ENCODE peak calls at places on chromosomes 2 and 18, in eight cellular contexts. Q is stomach, E is HCT116, I is tibial nerve, M is gastrocnemius medialis, D is heart left ventricle, X is A549, S is H54. N is an unnamed sample.

GRCh38 chr2:160125828-160126227 is 63.4 kb upstream of the PLA2R1 start:
- DNase-seq in Q (no peak), E (no peak), I (no peak), M (no peak), D (no peak), X (no peak), S (no peak), N (no peak)

GRCh38 chr2:233464531-233465240 is 101.9 kb downstream of the USP40 start:
- DNase-seq in Q (peak), E (no peak), I (no peak), M (no peak), D (no peak), X (no peak), S (no peak), N (no peak)

GRCh38 chr2:109321570-109321969 is 192.6 kb downstream of the SH3RF3 start:
- DNase-seq in Q (no peak), E (no peak), I (no peak), M (no peak), D (no peak), X (no peak), S (no peak), N (no peak)

GRCh38 chr2:46814160-46814559 is 101.4 kb downstream of the MCFD2 start:
- DNase-seq in Q (no peak), E (no peak), I (peak), M (peak), D (peak), X (no peak), S (no peak), N (no peak)

GRCh38 chr18:62327977-62328376 is 2.9 kb downstream of the TNFRSF11A start:
- DNase-seq in Q (no peak), E (no peak), I (no peak), M (no peak), D (no peak), X (no peak), S (no peak), N (no peak)

GRCh38 chr18:32301361-32301760 is 111.5 kb downstream of the MEP1B start:
- DNase-seq in Q (no peak), E (no peak), I (no peak), M (no peak), D (no peak), X (no peak), S (no peak), N (no peak)

GRCh38 chr2:132670104-132670960 is at the start of gene LYPD1:
- DNase-seq in Q (no peak), E (no peak), I (no peak), M (no peak), D (peak), X (peak), S (peak), N (no peak)

GRCh38 chr18:58044370-58045264 is 591 bp downstream of the NEDD4L start:
- DNase-seq in Q (peak), E (no peak), I (peak), M (peak), D (peak), X (peak), S (peak), N (peak)

GRCh38 chr2:80016166-80016565 is 288.4 kb downstream of the LRRTM1 start:
- DNase-seq in Q (no peak), E (no peak), I (no peak), M (no peak), D (no peak), X (no peak), S (no peak), N (no peak)

GRCh38 chr2:46873632-46874068 is 42.0 kb downstream of the MCFD2 start:
- DNase-seq in Q (peak), E (peak), I (peak), M (peak), D (peak), X (peak), S (peak), N (no peak)

GRCh38 chr2:165013944-165014619 is 58.8 kb upstream of the SLC38A11 start:
- DNase-seq in Q (no peak), E (no peak), I (no peak), M (no peak), D (no peak), X (no peak), S (no peak), N (no peak)

GRCh38 chr2:23486676-23487075 is 101.7 kb downstream of the KLHL29 start:
- DNase-seq in Q (no peak), E (no peak), I (no peak), M (no peak), D (no peak), X (no peak), S (no peak), N (no peak)

GRCh38 chr2:119333360-119333759 is 33.3 kb downstream of the C2orf76 start:
- DNase-seq in Q (no peak), E (no peak), I (no peak), M (no peak), D (no peak), X (peak), S (no peak), N (no peak)

GRCh38 chr2:210072922-210073509 is 70.6 kb downstream of the RPE start:
- DNase-seq in Q (no peak), E (peak), I (no peak), M (no peak), D (no peak), X (peak), S (peak), N (peak)

GRCh38 chr18:63452273-63452672 is 24.5 kb upstream of the SERPINB5 start:
- DNase-seq in Q (no peak), E (no peak), I (no peak), M (no peak), D (no peak), X (no peak), S (no peak), N (no peak)

DNA sequence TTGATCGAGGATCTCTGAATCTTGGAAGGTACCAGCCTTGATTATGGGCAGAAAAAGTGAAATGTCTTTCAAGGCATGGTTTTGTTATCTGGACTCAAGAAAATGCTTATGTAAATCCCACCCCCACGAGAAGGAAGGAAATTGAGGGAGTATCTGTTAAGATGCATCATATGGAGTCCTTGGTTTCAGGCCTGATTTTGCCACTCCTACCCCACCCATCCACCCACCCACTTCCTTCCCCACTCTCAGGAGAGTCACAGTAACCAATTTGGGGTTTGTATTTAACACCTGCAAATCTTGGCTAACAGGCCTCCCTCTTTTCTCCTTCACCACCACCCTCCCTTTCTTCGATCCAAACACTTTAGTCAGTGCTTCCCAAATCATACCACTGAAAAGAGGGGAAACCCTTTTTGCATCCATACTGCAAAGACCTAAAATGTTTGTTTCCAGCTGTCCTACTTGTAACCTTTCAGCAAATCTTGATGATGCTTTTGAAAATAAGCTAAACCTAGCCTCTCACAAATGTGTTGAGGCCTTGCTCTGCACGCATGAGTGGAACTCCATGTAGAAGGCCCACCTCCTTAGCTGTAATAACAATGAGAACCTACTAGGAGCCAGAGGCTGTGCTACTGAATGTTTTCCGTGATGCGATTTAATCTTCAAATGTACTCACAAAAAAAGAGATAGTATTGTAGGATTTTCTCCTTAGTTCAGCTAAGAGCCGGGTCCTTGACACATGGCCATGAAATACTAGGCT is 34.8 kb downstream of the POU3F3 start:
- DNase-seq in Q (no peak), E (no peak), I (no peak), M (no peak), D (no peak), X (no peak), S (no peak), N (no peak)
- TF ChIP-seq POLR2A in Q (no peak), E (no peak), I (no peak), M (no peak), D (no peak), X (no peak), S (no peak), N (no peak)

GRCh38 chr2:208000701-208001395 is 24.5 kb downstream of the PLEKHM3 start:
- DNase-seq in Q (no peak), E (no peak), I (no peak), M (no peak), D (no peak), X (no peak), S (no peak), N (no peak)
- TF ChIP-seq POLR2A in Q (no peak), E (no peak), I (no peak), M (no peak), D (no peak), X (no peak), S (no peak), N (no peak)

DNA sequence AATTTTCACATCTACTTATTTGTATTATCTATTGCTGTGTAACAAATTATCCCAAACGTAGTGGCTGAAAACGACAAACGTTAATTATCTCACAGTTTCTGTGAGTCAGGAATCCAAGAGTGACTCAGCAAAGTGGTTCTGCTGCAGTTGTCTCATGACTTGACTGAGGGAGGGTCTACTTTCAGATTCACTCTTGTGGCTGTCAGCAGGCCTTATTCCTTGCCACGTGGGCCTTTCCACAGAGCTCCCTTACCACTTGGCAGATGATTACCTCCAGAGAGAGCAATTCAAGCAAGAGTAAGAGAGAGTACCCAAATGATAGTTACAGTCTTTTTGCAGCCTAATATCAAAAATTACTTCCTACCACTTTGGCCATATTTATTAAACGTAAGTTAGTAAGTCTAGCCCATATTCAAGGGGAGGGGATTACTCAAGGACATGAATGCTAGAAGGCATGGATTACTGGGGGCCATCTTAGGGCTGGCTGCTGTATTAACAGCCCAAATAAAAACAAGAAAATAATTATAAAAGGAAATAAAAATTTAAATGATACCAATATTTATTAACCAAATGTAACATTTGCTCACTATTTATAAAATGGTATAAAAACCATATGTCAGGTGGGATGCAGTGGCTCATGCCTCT is 48.7 kb upstream of the NBEAL1 start:
- DNase-seq in Q (no peak), E (peak), I (no peak), M (no peak), D (no peak), X (peak), S (no peak), N (peak)
- TF ChIP-seq POLR2A in Q (no peak), E (no peak), I (no peak), M (no peak), D (no peak), X (no peak), S (no peak), N (no peak)

GRCh38 chr18:41644466-41644865 is 310.6 kb upstream of the PIK3C3 start:
- DNase-seq in Q (no peak), E (no peak), I (no peak), M (no peak), D (no peak), X (no peak), S (no peak), N (no peak)

GRCh38 chr18:41643427-41643826 is 311.6 kb upstream of the PIK3C3 start:
- DNase-seq in Q (no peak), E (no peak), I (no peak), M (no peak), D (no peak), X (no peak), S (no peak), N (no peak)

GRCh38 chr18:41646915-41647314 is 308.1 kb upstream of the PIK3C3 start:
- DNase-seq in Q (no peak), E (no peak), I (no peak), M (no peak), D (no peak), X (no peak), S (no peak), N (no peak)

GRCh38 chr18:41647914-41648313 is 307.1 kb upstream of the PIK3C3 start:
- DNase-seq in Q (no peak), E (no peak), I (no peak), M (no peak), D (no peak), X (no peak), S (no peak), N (no peak)

GRCh38 chr18:41645600-41646360 is 309.3 kb upstream of the PIK3C3 start:
- DNase-seq in Q (no peak), E (no peak), I (no peak), M (no peak), D (no peak), X (no peak), S (no peak), N (no peak)
- TF ChIP-seq POLR2A in Q (no peak), E (no peak), I (no peak), M (no peak), D (no peak), X (no peak), S (no peak), N (no peak)

GRCh38 chr18:12309683-12310198 is 1.7 kb downstream of the TUBB6 start:
- DNase-seq in Q (no peak), E (no peak), I (no peak), M (no peak), D (no peak), X (no peak), S (no peak), N (no peak)
- TF ChIP-seq POLR2A in Q (no peak), E (no peak), I (no peak), M (no peak), D (no peak), X (no peak), S (no peak), N (no peak)

GRCh38 chr2:152335851-152336102 is 803 bp downstream of the FMNL2 start:
- DNase-seq in Q (no peak), E (no peak), I (no peak), M (no peak), D (no peak), X (peak), S (peak), N (peak)

GRCh38 chr2:152336854-152337510 is 2.0 kb downstream of the FMNL2 start:
- DNase-seq in Q (peak), E (no peak), I (peak), M (peak), D (no peak), X (peak), S (peak), N (no peak)

GRCh38 chr2:152334701-152335015 is 316 bp upstream of the FMNL2 start:
- DNase-seq in Q (no peak), E (no peak), I (no peak), M (no peak), D (no peak), X (no peak), S (no peak), N (no peak)

GRCh38 chr2:152336103-152336853 is 1.3 kb downstream of the FMNL2 start:
- DNase-seq in Q (peak), E (no peak), I (peak), M (peak), D (peak), X (peak), S (peak), N (peak)

GRCh38 chr2:152335016-152335850 is at the start of gene FMNL2:
- DNase-seq in Q (peak), E (peak), I (peak), M (peak), D (peak), X (peak), S (peak), N (peak)
- TF ChIP-seq POLR2A in Q (no peak), E (peak), I (peak), M (peak), D (no peak), X (peak), S (peak), N (no peak)

GRCh38 chr2:60839126-60839813 is 42.1 kb upstream of the REL start:
- DNase-seq in Q (no peak), E (no peak), I (no peak), M (no peak), D (no peak), X (no peak), S (no peak), N (no peak)
- TF ChIP-seq POLR2A in Q (no peak), E (no peak), I (no peak), M (no peak), D (no peak), X (no peak), S (no peak), N (no peak)

GRCh38 chr2:227451655-227451992 is 20.3 kb upstream of the AGFG1 start:
- DNase-seq in Q (no peak), E (no peak), I (no peak), M (no peak), D (no peak), X (no peak), S (no peak), N (no peak)
- TF ChIP-seq POLR2A in Q (no peak), E (no peak), I (no peak), M (no peak), D (no peak), X (no peak), S (no peak), N (no peak)

DNA sequence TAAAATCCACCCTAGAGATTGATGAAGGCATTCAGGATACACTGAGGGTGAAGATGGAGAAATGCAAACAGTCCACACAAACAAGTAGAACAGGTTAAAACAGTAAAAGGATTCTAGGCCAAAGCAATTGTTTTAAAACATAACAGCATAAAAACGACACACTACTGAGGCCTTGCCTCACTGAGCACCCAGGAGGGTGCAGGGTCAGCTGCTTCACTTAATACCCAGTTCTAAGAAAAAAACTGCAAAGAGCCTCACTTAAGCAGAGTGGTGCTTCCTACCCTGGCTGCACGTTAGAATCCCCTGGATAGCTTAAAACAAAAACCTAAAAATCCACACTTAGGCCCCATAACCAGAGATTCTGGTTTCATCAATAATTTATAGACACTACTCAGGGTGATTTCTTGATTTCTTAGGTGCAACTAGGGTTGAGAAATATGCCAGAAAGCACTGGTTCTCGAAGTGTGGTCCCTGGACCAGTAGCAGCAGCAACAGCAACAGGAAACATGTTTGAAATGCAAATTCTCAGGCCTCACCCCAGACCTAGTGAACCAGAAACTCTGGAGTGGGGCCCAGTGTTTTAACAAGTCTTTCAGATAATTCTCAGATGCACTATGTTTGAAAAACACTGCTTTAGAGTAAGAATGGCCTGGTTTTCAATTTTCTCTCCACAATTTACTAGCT is 279.1 kb downstream of the ZEB2 start:
- DNase-seq in Q (no peak), E (no peak), I (no peak), M (no peak), D (no peak), X (no peak), S (no peak), N (no peak)
- TF ChIP-seq POLR2A in Q (no peak), E (no peak), I (no peak), M (no peak), D (no peak), X (no peak), S (no peak), N (peak)

GRCh38 chr18:74496508-74497307 is 545 bp downstream of the CNDP2 start:
- DNase-seq in Q (peak), E (peak), I (peak), M (no peak), D (peak), X (peak), S (peak), N (no peak)
- TF ChIP-seq POLR2A in Q (no peak), E (no peak), I (no peak), M (no peak), D (no peak), X (no peak), S (no peak), N (no peak)